ENCODE peak calls at places on chromosomes 2 and 18, in five cellular contexts. E, O, C, Q and R are unnamed samples.

GRCh38 chr2:204986641-204987040 is 441.4 kb downstream of the PARD3B start:
- DNase-seq in E (no peak), O (no peak), C (no peak), Q (no peak), R (no peak)

GRCh38 chr2:66854304-66854703 is 419.4 kb downstream of the MEIS1 start:
- DNase-seq in E (peak), O (no peak), C (no peak), Q (no peak), R (no peak)

GRCh38 chr18:7617738-7618422 is 50.8 kb downstream of the PTPRM start:
- DNase-seq in E (peak), O (no peak), C (no peak), Q (peak), R (no peak)

GRCh38 chr2:122210898-122211605 is 455.6 kb downstream of the TSN start:
- DNase-seq in E (no peak), O (no peak), C (no peak), Q (no peak), R (no peak)

GRCh38 chr2:120312861-120313694 is 32.9 kb upstream of the INHBB start:
- DNase-seq in E (peak), O (peak), C (peak), Q (peak), R (no peak)

GRCh38 chr2:165648826-165649225 is 145.2 kb downstream of the GALNT3 start:
- DNase-seq in E (no peak), O (no peak), C (no peak), Q (no peak), R (no peak)

GRCh38 chr18:61893304-61893970 is 630 bp upstream of the RNF152 start:
- DNase-seq in E (peak), O (peak), C (no peak), Q (peak), R (peak)

GRCh38 chr2:134258684-134259408 is 5.0 kb downstream of the MGAT5 start:
- DNase-seq in E (no peak), O (no peak), C (no peak), Q (peak), R (no peak)

GRCh38 chr2:75025633-75026380 is 67.4 kb downstream of the POLE4 start:
- DNase-seq in E (peak), O (no peak), C (no peak), Q (no peak), R (no peak)

GRCh38 chr2:4073178-4073577 is 369.8 kb downstream of the DCDC2C start:
- DNase-seq in E (no peak), O (no peak), C (no peak), Q (no peak), R (no peak)

GRCh38 chr18:28178720-28179119 is 1.8 kb upstream of the CDH2 start:
- DNase-seq in E (peak), O (no peak), C (no peak), Q (no peak), R (no peak)

GRCh38 chr2:25159947-25160346 is 8.4 kb downstream of the POMC start:
- DNase-seq in E (peak), O (no peak), C (no peak), Q (no peak), R (no peak)

GRCh38 chr2:195307751-195308150 is 349.3 kb upstream of the SLC39A10 start:
- DNase-seq in E (no peak), O (no peak), C (no peak), Q (no peak), R (no peak)

GRCh38 chr2:215712219-215712849 is 276.5 kb upstream of the FN1 start:
- DNase-seq in E (no peak), O (no peak), C (no peak), Q (no peak), R (no peak)

GRCh38 chr2:124136110-124136509 is 111.0 kb downstream of the CNTNAP5 start:
- DNase-seq in E (no peak), O (no peak), C (no peak), Q (no peak), R (no peak)